ENCODE peak calls at places on chromosomes 5 and 9, in five cellular contexts. T is right lobe of liver, E is pancreas, Z is fibroblast of mammary gland, V is SJSA1. M is an unnamed sample.

GRCh38 chr9:125074976-125075375 is 68.4 kb downstream of the SCAI start:
- DNase-seq in T (no peak), E (no peak), Z (peak; percentile 47), V (no peak), M (no peak)

GRCh38 chr5:77180167-77181081 is 30.1 kb upstream of the PDE8B start:
- DNase-seq in T (peak; percentile 55), E (peak; percentile 83), Z (no peak), V (no peak), M (peak; percentile 68)

GRCh38 chr5:122259995-122260394 is 52.0 kb upstream of the SNCAIP start:
- DNase-seq in Z (peak; percentile 83), V (peak; percentile 66), E (no peak), T (no peak), M (no peak)

GRCh38 chr9:36862206-36863145 is 171.6 kb downstream of the PAX5 start:
- DNase-seq in Z (peak; percentile 33), V (no peak), T (peak; percentile 19), E (peak; percentile 64), M (no peak)

GRCh38 chr9:137583347-137583746 is 4.6 kb upstream of the DPH7 start:
- DNase-seq in E (no peak), T (no peak), V (no peak), Z (no peak), M (no peak)

GRCh38 chr5:16666861-16667481 is 50.2 kb upstream of the RETREG1 start:
- DNase-seq in Z (no peak), V (no peak), T (no peak), E (no peak), M (no peak)

GRCh38 chr5:113606298-113607134 is 93.0 kb downstream of the YTHDC2 start:
- DNase-seq in V (peak; percentile 63), Z (peak; percentile 60), E (no peak), T (no peak), M (no peak)

GRCh38 chr5:17039170-17039569 is 103.1 kb upstream of the MYO10 start:
- DNase-seq in V (no peak), E (no peak), Z (no peak), T (no peak), M (no peak)

GRCh38 chr5:75568202-75568601 is 43.1 kb upstream of the ANKDD1B start:
- DNase-seq in E (no peak), T (no peak), Z (no peak), V (no peak), M (no peak)

GRCh38 chr5:180801596-180802324 is 846 bp downstream of the MGAT1 start:
- DNase-seq in T (no peak), V (no peak), E (no peak), Z (no peak), M (no peak)

GRCh38 chr5:55523293-55523692 is 11.5 kb downstream of the PLPP1 start:
- DNase-seq in V (no peak), Z (no peak), E (no peak), T (no peak), M (no peak)

GRCh38 chr5:177524941-177525655 is 8.3 kb upstream of the DDX41 start:
- DNase-seq in E (peak; percentile 36), Z (no peak), T (no peak), V (no peak), M (no peak)

GRCh38 chr9:120737411-120737810 is 23.1 kb upstream of the MEGF9 start:
- DNase-seq in E (no peak), T (no peak), Z (no peak), V (no peak), M (no peak)

GRCh38 chr5:53642006-53642405 is 81.6 kb downstream of the NDUFS4 start:
- DNase-seq in E (no peak), T (no peak), V (no peak), Z (peak; percentile 13), M (no peak)

GRCh38 chr5:133831506-133832224 is 136.8 kb downstream of the C5orf15 start:
- DNase-seq in V (no peak), T (no peak), E (no peak), Z (peak; percentile 22), M (no peak)

GRCh38 chr5:66959668-66960067 is 236.9 kb downstream of the CD180 start:
- DNase-seq in V (no peak), E (no peak), Z (peak; percentile 64), T (no peak), M (no peak)

GRCh38 chr5:59130441-59130840 is 547.6 kb downstream of the RAB3C start:
- DNase-seq in E (no peak), T (no peak), Z (peak; percentile 84), V (no peak), M (no peak)

GRCh38 chr9:68462004-68462775 is 78.5 kb downstream of the TMEM252 start:
- DNase-seq in Z (no peak), V (no peak), T (no peak), E (no peak), M (no peak)

GRCh38 chr5:96629774-96630173 is 32.4 kb upstream of the CAST start:
- DNase-seq in E (no peak), V (peak; percentile 65), T (no peak), Z (peak; percentile 94), M (no peak)

GRCh38 chr5:1474183-1474839 is 29.1 kb upstream of the SLC6A3 start:
- DNase-seq in V (no peak), E (peak; percentile 43), Z (no peak), T (peak; percentile 51), M (peak; percentile 40)

GRCh38 chr5:75460947-75461346 is 50.5 kb downstream of the CERT1 start:
- DNase-seq in E (no peak), T (no peak), Z (no peak), V (no peak), M (no peak)

GRCh38 chr9:14993891-14994554 is 83.8 kb upstream of the FREM1 start:
- DNase-seq in Z (no peak), T (no peak), V (no peak), E (no peak), M (no peak)

GRCh38 chr9:14993061-14993800 is 83.0 kb upstream of the FREM1 start:
- DNase-seq in E (peak; percentile 94), V (peak; percentile 82), Z (peak; percentile 85), T (peak; percentile 73), M (peak; percentile 87)

GRCh38 chr9:14992025-14992424 is 81.8 kb upstream of the FREM1 start:
- DNase-seq in T (no peak), E (no peak), Z (peak; percentile 61), V (no peak), M (no peak)

GRCh38 chr9:14994738-14995137 is 84.5 kb upstream of the FREM1 start:
- DNase-seq in Z (no peak), V (no peak), E (no peak), T (no peak), M (no peak)

DNA sequence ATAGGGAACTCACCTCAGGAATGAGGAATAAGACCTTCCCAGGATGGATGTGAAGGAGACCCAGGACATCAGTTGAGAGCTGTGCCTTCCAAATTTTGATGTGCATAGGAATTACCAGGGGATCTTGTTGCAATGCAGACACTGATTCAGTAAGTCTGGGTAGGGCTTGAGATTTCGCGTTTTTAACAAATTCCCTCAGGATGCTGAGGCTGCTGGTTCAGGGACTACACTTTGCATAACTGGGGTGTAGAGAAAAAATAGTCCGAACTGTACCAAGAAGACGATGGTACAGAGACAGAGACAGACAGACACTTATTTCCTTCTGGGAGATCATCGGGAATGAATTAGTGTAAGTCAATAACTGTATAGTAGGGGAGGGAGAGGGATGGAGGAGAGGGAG is 82.3 kb upstream of the FREM1 start:
- DNase-seq in T (no peak), E (no peak), V (no peak), Z (peak; percentile 15), M (no peak)
- H3K4me3 ChIP-seq in T (no peak overlapping the region), E (peak overlapping the region; percentile 79), V (peak overlapping the region; percentile 34), Z (peak overlapping the region; percentile 72), M (peak overlapping the region; percentile 60)

GRCh38 chr9:76162109-76162730 is 232.0 kb downstream of the RFK start:
- DNase-seq in V (no peak), E (no peak), T (no peak), Z (no peak), M (no peak)

GRCh38 chr9:76162751-76163500 is 231.3 kb downstream of the RFK start:
- DNase-seq in T (no peak), V (no peak), E (no peak), Z (no peak), M (no peak)

GRCh38 chr9:76161546-76161945 is 232.7 kb downstream of the RFK start:
- DNase-seq in Z (peak; percentile 70), E (no peak), T (no peak), V (no peak), M (no peak)

GRCh38 chr9:76161103-76161502 is 233.1 kb downstream of the RFK start:
- DNase-seq in Z (no peak), E (no peak), T (no peak), V (no peak), M (no peak)

GRCh38 chr9:76166436-76166959 is 227.7 kb downstream of the RFK start:
- DNase-seq in Z (no peak), T (no peak), V (no peak), E (no peak), M (no peak)
- H3K4me3 ChIP-seq in Z (no peak overlapping the region), T (no peak overlapping the region), V (no peak overlapping the region), E (no peak overlapping the region), M (no peak overlapping the region)

GRCh38 chr5:31937703-31938102 is 236.4 kb downstream of the GOLPH3 start:
- DNase-seq in Z (no peak), E (no peak), T (no peak), V (no peak), M (no peak)

GRCh38 chr5:31937226-31937625 is 236.9 kb downstream of the GOLPH3 start:
- DNase-seq in T (no peak), V (no peak), E (no peak), Z (no peak), M (no peak)

GRCh38 chr5:31936699-31937098 is 237.4 kb downstream of the GOLPH3 start:
- DNase-seq in V (no peak), E (no peak), Z (no peak), T (no peak), M (no peak)

GRCh38 chr5:31934156-31934555 is 240.0 kb downstream of the GOLPH3 start:
- DNase-seq in T (no peak), E (no peak), V (no peak), Z (no peak), M (no peak)

DNA sequence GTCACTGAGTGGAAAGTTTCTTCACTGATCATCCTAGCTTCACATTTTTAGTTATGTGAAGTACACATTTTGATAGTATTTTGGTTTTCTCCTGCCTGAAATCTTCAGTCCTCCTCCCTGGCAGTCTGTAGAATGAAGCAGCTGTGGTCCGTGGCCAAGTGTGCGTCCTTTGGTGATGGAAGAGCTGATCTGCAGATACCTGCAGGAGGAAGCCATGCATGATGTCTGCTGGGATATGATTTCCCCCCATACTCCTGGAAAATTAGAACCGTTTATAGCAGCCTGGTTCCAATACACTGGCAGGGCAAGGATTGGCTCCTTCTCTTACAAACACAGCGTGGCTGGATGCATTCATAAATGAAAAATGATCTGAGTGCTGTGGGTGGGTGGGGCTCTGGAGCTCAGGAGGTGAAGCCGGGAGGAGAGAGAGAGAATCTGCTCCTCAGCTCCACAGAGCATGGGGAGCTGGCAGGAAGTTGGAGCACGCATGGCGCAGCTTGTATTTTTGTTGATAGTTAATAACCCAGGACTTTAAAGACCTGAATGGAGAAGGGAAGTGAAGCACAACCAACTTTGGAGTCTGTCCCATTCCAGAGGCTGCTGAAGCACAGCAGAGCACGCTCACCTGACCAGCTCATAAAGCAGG is 238.3 kb downstream of the GOLPH3 start:
- DNase-seq in Z (no peak), T (no peak), V (no peak), E (no peak), M (no peak)
- H3K4me3 ChIP-seq in Z (no peak overlapping the region), T (no peak overlapping the region), V (no peak overlapping the region), E (no peak overlapping the region), M (no peak overlapping the region)

DNA sequence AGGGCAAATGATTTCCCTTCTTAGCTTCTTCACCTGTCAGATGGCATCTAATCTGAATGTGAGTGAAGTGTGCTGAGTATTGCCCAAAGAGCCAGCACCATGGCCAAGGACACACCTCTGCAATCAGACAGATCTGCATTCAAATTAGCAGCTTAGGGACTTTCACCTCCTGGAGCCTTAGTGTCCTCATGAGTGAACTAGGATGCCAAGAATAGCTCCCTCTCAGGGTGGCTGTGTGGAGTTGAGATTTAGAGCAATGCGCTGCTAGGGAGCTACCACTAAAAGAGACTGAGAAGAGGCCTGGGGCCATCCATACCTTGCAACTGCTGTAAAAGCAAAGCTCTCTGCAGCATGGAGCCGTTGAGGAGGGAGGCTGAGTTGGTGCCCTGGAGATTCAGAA is 1.4 kb downstream of the CIZ1 start:
- DNase-seq in Z (no peak), V (no peak), T (no peak), E (no peak), M (no peak)
- H3K4me3 ChIP-seq in Z (no peak overlapping the region), V (no peak overlapping the region), T (no peak overlapping the region), E (no peak overlapping the region), M (no peak overlapping the region)